ENCODE peak calls at places on chromosomes 2 and 18, in seven cellular contexts. D is heart right ventricle, L is K562, J is lower lobe of right lung, F is A549, Y is SK-N-SH, G is GM23248. M is an unnamed sample. For H3K4me1, the result is how much of the 10 kb centered on the place peaks cover.

GRCh38 chr2:99911711-99912110 is 230.7 kb downstream of the AFF3 start:
- DNase-seq in F (no peak), Y (no peak), G (no peak), J (no peak), D (no peak), L (no peak), M (no peak)

GRCh38 chr2:48601349-48601748 is 16.3 kb upstream of the GTF2A1L start:
- DNase-seq in D (no peak), L (peak), Y (no peak), G (peak), J (no peak), F (peak), M (no peak)

GRCh38 chr2:10283106-10284062 is 19.3 kb upstream of the HPCAL1 start:
- DNase-seq in F (peak), G (peak), D (no peak), J (peak), L (peak), Y (peak), M (no peak)

GRCh38 chr2:131419447-131419846 is 55.5 kb upstream of the RAB6D start:
- DNase-seq in F (no peak), Y (no peak), G (peak), L (no peak), J (no peak), D (no peak), M (no peak)

GRCh38 chr2:240573516-240574385 is 5.5 kb downstream of the RNPEPL1 start:
- DNase-seq in F (no peak), G (no peak), D (peak), J (peak), Y (peak), L (no peak), M (no peak)

GRCh38 chr2:160695402-160696060 is 201.9 kb upstream of the RBMS1 start:
- DNase-seq in L (no peak), F (no peak), J (no peak), D (no peak), Y (no peak), G (peak), M (no peak)

GRCh38 chr18:66111018-66111417 is 360.2 kb downstream of the CDH7 start:
- DNase-seq in L (no peak), F (no peak), J (no peak), G (no peak), Y (no peak), D (no peak), M (no peak)

GRCh38 chr2:120454993-120455789 is 109.3 kb downstream of the INHBB start:
- DNase-seq in Y (no peak), L (no peak), G (peak), J (no peak), D (no peak), F (no peak), M (no peak)

GRCh38 chr2:152499921-152500320 is 164.9 kb downstream of the FMNL2 start:
- DNase-seq in D (no peak), F (no peak), J (no peak), L (no peak), Y (peak), G (peak), M (no peak)

GRCh38 chr2:95760839-95761525 is 169.2 kb downstream of the TRIM43 start:
- DNase-seq in G (peak), Y (no peak), D (no peak), F (peak), J (no peak), L (peak), M (no peak)

GRCh38 chr18:76620326-76620813 is 125.3 kb upstream of the ZNF516 start:
- DNase-seq in D (peak), J (peak), Y (no peak), G (peak), L (no peak), F (no peak), M (no peak)

GRCh38 chr2:173432049-173432754 is 77.5 kb downstream of the CDCA7 start:
- DNase-seq in J (no peak), F (peak), G (peak), L (no peak), Y (no peak), D (no peak), M (no peak)

GRCh38 chr2:96870631-96871255 is 863 bp upstream of the SEMA4C start:
- DNase-seq in D (peak), Y (no peak), J (peak), L (peak), F (peak), G (peak), M (peak)

GRCh38 chr18:75875559-75875958 is 448.1 kb upstream of the SMIM21 start:
- DNase-seq in G (no peak), L (no peak), Y (no peak), D (no peak), F (no peak), J (no peak), M (no peak)

GRCh38 chr2:214934006-214934405 is 124.5 kb upstream of the BARD1 start:
- DNase-seq in D (no peak), G (peak), Y (no peak), F (peak), J (no peak), L (no peak), M (no peak)

GRCh38 chr18:46419391-46420141 is 237.5 kb downstream of the LOXHD1 start:
- DNase-seq in F (no peak), G (no peak), Y (peak), L (no peak), D (no peak), J (no peak), M (no peak)

GRCh38 chr2:101699191-101699938 is 1.9 kb downstream of the MAP4K4 start:
- DNase-seq in J (no peak), F (no peak), G (peak), Y (no peak), L (no peak), D (no peak), M (peak)

GRCh38 chr18:8003878-8004675 is 437.0 kb downstream of the PTPRM start:
- DNase-seq in J (no peak), L (no peak), D (no peak), F (no peak), Y (no peak), G (no peak), M (no peak)

GRCh38 chr2:228658998-228659397 is 477.5 kb upstream of the SPHKAP start:
- DNase-seq in L (no peak), F (no peak), D (no peak), J (no peak), G (peak), Y (no peak), M (no peak)

GRCh38 chr2:70283500-70284191 is 9.9 kb downstream of the SNRPG start:
- DNase-seq in Y (no peak), D (no peak), F (no peak), J (no peak), L (no peak), G (no peak), M (no peak)

GRCh38 chr18:37487400-37487831 is 78.2 kb downstream of the CELF4 start:
- DNase-seq in L (no peak), J (no peak), D (no peak), Y (peak), G (no peak), F (no peak), M (no peak)

GRCh38 chr2:86833315-86833714 is 28.4 kb downstream of the CD8B start:
- DNase-seq in J (no peak), F (no peak), L (no peak), Y (no peak), D (no peak), G (no peak), M (no peak)

GRCh38 chr18:46042571-46043123 is 29.4 kb downstream of the PSTPIP2 start:
- DNase-seq in D (no peak), L (no peak), Y (no peak), F (no peak), G (peak), J (no peak), M (no peak)

GRCh38 chr2:108923019-108923700 is 65.9 kb downstream of the EDAR start:
- DNase-seq in Y (no peak), J (no peak), F (no peak), D (no peak), G (no peak), L (no peak), M (no peak)

GRCh38 chr2:201937343-201937742 is 96.3 kb upstream of the FZD7 start:
- DNase-seq in L (no peak), D (no peak), G (no peak), F (peak), J (no peak), Y (no peak), M (no peak)
- H3K27ac ChIP-seq in L (no peak), D (no peak), G (no peak), F (no peak), J (no peak), Y (no peak), M (no peak)

GRCh38 chr2:68762665-68763064 is 28.1 kb downstream of the ARHGAP25 start:
- DNase-seq in J (no peak), D (no peak), L (no peak), G (no peak), F (no peak), Y (no peak), M (no peak)
- H3K4me1 ChIP-seq in J (half or more), D (under half), L (under half), G (under half), F (under half), Y (under half), M (half or more)

DNA sequence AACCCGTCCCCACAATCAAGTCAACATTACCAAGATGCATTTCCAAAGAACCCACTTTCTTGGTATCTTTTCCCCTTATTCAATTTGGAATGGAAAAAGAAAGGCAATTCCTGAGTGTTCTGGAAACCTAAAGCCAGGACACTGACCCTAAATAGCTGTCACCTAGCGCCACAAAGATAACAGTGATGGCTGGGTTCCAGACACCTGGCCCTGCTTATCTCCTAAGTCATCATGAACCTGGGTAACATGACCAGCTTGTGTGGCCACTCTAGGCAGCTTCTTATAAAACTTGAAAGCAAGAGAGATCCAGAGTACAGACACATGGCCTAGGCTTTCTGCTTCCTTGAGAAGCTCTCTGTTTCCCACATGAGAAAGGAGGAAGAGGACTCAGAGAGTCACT is 95.4 kb downstream of the BOD1L2 start:
- DNase-seq in F (no peak), L (no peak), J (no peak), D (no peak), Y (no peak), G (no peak), M (no peak)
- H3K27ac ChIP-seq in F (no peak), L (no peak), J (no peak), D (no peak), Y (no peak), G (no peak), M (no peak)

GRCh38 chr2:226429476-226429875 is 370.1 kb downstream of the IRS1 start:
- DNase-seq in G (no peak), F (no peak), Y (no peak), L (no peak), J (no peak), D (no peak), M (no peak)

GRCh38 chr2:226426292-226426736 is 373.3 kb downstream of the IRS1 start:
- DNase-seq in L (no peak), D (no peak), Y (no peak), G (peak), F (peak), J (no peak), M (no peak)

GRCh38 chr2:226431301-226431955 is 368.2 kb downstream of the IRS1 start:
- DNase-seq in J (no peak), F (no peak), Y (no peak), D (no peak), L (no peak), G (peak), M (no peak)

GRCh38 chr2:226424971-226425370 is 374.6 kb downstream of the IRS1 start:
- DNase-seq in F (no peak), Y (no peak), D (no peak), G (no peak), J (no peak), L (no peak), M (no peak)

GRCh38 chr2:226427538-226428307 is 371.9 kb downstream of the IRS1 start:
- DNase-seq in J (no peak), G (peak), L (no peak), D (no peak), Y (peak), F (peak), M (no peak)
- H3K4me1 ChIP-seq in J (under half), G (half or more), L (under half), D (under half), Y (under half), F (under half), M (under half)

GRCh38 chr18:61397222-61397621 is 64.0 kb downstream of the CDH20 start:
- DNase-seq in J (no peak), F (no peak), G (no peak), L (no peak), Y (no peak), D (no peak), M (no peak)

GRCh38 chr18:61402761-61403160 is 69.5 kb downstream of the CDH20 start:
- DNase-seq in Y (no peak), L (no peak), D (no peak), J (no peak), F (no peak), G (no peak), M (no peak)

GRCh38 chr18:61398961-61399632 is 65.9 kb downstream of the CDH20 start:
- DNase-seq in Y (no peak), J (no peak), L (no peak), D (no peak), F (no peak), G (peak), M (no peak)

GRCh38 chr18:61400016-61400630 is 66.9 kb downstream of the CDH20 start:
- DNase-seq in D (no peak), Y (no peak), G (peak), L (no peak), F (no peak), J (no peak), M (no peak)

DNA sequence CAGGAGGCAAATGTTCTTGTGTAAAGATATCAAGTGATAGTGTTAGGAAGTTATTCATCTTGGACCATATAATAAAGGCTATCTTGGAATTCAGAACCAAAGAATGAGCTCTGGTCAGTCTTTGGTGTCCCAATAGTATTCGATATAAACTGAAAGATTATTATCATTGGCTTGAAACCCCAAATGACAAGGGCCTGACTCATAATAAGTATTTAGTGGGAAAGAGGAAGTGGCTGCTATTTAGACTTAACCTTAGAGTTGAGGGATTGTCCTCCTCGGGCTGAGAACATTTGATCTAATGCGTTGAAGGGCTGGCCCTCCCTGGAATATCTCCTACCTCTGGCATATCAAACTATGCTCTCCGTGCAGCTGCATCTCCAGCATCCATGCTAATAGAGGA is 67.5 kb downstream of the CDH20 start:
- DNase-seq in G (peak), J (no peak), Y (no peak), D (no peak), F (no peak), L (no peak), M (no peak)
- H3K27ac ChIP-seq in G (peak), J (no peak), Y (peak), D (no peak), F (no peak), L (no peak), M (no peak)

GRCh38 chr2:121541495-121541894 is 10.8 kb downstream of the RNU4ATAC start:
- DNase-seq in G (no peak), D (no peak), L (no peak), J (no peak), Y (no peak), F (no peak), M (no peak)
- H3K4me1 ChIP-seq in G (under half), D (under half), L (under half), J (under half), Y (under half), F (under half), M (under half)

M was measured in CD4-positive, alpha-beta memory T cell.